ENCODE peak calls at places on chromosomes 2 and 18, in four cellular contexts. N, G, F and X are unnamed samples.

GRCh38 chr2:145460151-145460550 is 940.2 kb upstream of the ZEB2 start:
- DNase-seq in N (peak), G (peak), F (peak), X (no peak)

GRCh38 chr2:160221391-160222276 is 21.6 kb upstream of the ITGB6 start:
- DNase-seq in F (peak), G (no peak), N (peak), X (no peak)

GRCh38 chr2:13009027-13009426 is 292.3 kb downstream of the TRIB2 start:
- DNase-seq in G (no peak), F (peak), N (peak), X (no peak)

GRCh38 chr2:37720533-37721218 is 49.2 kb upstream of the CDC42EP3 start:
- DNase-seq in N (peak), G (no peak), F (no peak), X (no peak)

GRCh38 chr18:46542545-46542944 is 114.5 kb downstream of the LOXHD1 start:
- DNase-seq in F (no peak), G (no peak), N (no peak), X (peak)

GRCh38 chr2:42931147-42931817 is 138.9 kb upstream of the HAAO start:
- DNase-seq in F (no peak), N (no peak), G (no peak), X (no peak)

GRCh38 chr2:216144857-216145256 is 35.7 kb downstream of the XRCC5 start:
- DNase-seq in N (no peak), F (no peak), G (no peak), X (no peak)

GRCh38 chr18:27136208-27136535 is 48.9 kb downstream of the CHST9 start:
- DNase-seq in F (peak), N (peak), G (no peak), X (no peak)

GRCh38 chr18:28015671-28016070 is 161.3 kb downstream of the CDH2 start:
- DNase-seq in F (no peak), G (no peak), N (no peak), X (no peak)

GRCh38 chr2:45191972-45192371 is 182.7 kb upstream of the SIX2 start:
- DNase-seq in G (no peak), F (peak), N (no peak), X (no peak)

GRCh38 chr2:161265874-161266273 is 42.4 kb upstream of the PSMD14 start:
- DNase-seq in G (no peak), N (no peak), F (no peak), X (no peak)

GRCh38 chr2:118371500-118371899 is 283.2 kb downstream of the INSIG2 start:
- DNase-seq in G (peak), F (peak), N (peak), X (peak)

GRCh38 chr2:74708883-74709282 is 54.8 kb downstream of the SEMA4F start:
- DNase-seq in N (no peak), F (peak), G (peak), X (no peak)

GRCh38 chr2:35989523-35989922 is 366.1 kb upstream of the CRIM1 start:
- DNase-seq in N (no peak), G (no peak), F (no peak), X (peak)

GRCh38 chr18:77005651-77006195 is 126.9 kb downstream of the MBP start:
- DNase-seq in G (no peak), F (no peak), N (no peak), X (no peak)

GRCh38 chr18:48402953-48403352 is 6.2 kb downstream of the ZBTB7C start:
- DNase-seq in G (no peak), N (no peak), F (peak), X (no peak)